ENCODE peak calls at places on chromosomes 7 and 10, in eight cellular contexts. T is omental fat pad, Q is NAMALWA, F is psoas muscle, M is ELR, D is mammary epithelial cell, G is body of pancreas, S is Calu3. K is an unnamed sample.
A peak's percentile ranks its signal among the peaks of the same experiment; 100 is the strongest.

GRCh38 chr7:116145245-116145852 is 65.0 kb upstream of the TES start:
- DNase-seq in T (no peak), Q (no peak), F (no peak), M (peak; percentile 34), D (no peak), G (no peak), S (no peak), K (no peak)

GRCh38 chr7:2416659-2417058 is 13.2 kb downstream of the CHST12 start:
- DNase-seq in T (no peak), Q (no peak), F (no peak), M (no peak), D (no peak), G (no peak), S (no peak), K (no peak)

GRCh38 chr10:127600479-127600878 is 51.4 kb downstream of the NPS start:
- DNase-seq in T (no peak), Q (no peak), F (no peak), M (no peak), D (no peak), G (no peak), S (no peak), K (peak; percentile 50)

GRCh38 chr10:133157662-133158436 is 2.2 kb upstream of the KNDC1 start:
- DNase-seq in T (peak; percentile 17), Q (no peak), F (no peak), M (no peak), D (no peak), G (no peak), S (no peak), K (no peak)

GRCh38 chr10:71218046-71218832 is 5.9 kb downstream of the UNC5B start:
- DNase-seq in T (no peak), Q (no peak), F (no peak), M (peak; percentile 56), D (peak; percentile 83), G (no peak), S (no peak), K (no peak)

GRCh38 chr7:95357623-95358022 is 33.3 kb upstream of the PON1 start:
- DNase-seq in T (no peak), Q (no peak), F (no peak), M (no peak), D (no peak), G (no peak), S (no peak), K (no peak)

GRCh38 chr10:17023386-17024298 is 106.0 kb downstream of the CUBN start:
- DNase-seq in T (no peak), Q (peak; percentile 12), F (no peak), M (peak; percentile 100), D (peak; percentile 97), G (no peak), S (peak; percentile 61), K (peak; percentile 52)

GRCh38 chr7:47328392-47329319 is 253.3 kb downstream of the TNS3 start:
- DNase-seq in T (no peak), Q (no peak), F (no peak), M (no peak), D (no peak), G (peak; percentile 13), S (no peak), K (no peak)

GRCh38 chr7:146414373-146414772 is 297.8 kb downstream of the CNTNAP2 start:
- DNase-seq in T (no peak), Q (no peak), F (no peak), M (no peak), D (no peak), G (no peak), S (no peak), K (peak; percentile 2)

GRCh38 chr10:49139000-49139865 is 5.4 kb upstream of the FAM170B start:
- DNase-seq in T (no peak), Q (no peak), F (no peak), M (peak; percentile 78), D (no peak), G (no peak), S (no peak), K (no peak)

GRCh38 chr7:102914585-102914984 is 1.8 kb downstream of the LRRC17 start:
- DNase-seq in T (no peak), Q (no peak), F (no peak), M (no peak), D (no peak), G (no peak), S (no peak), K (no peak)